ENCODE peak calls at places on chromosomes 7 and 10, in five cellular contexts. X is astrocyte of the cerebellum, Z is GM13977, G is HFF-Myc, Y is kidney. L is an unnamed sample.

GRCh38 chr10:100697070-100697469 is 48.3 kb upstream of the PAX2 start:
- DNase-seq in X (no peak), Z (no peak), G (peak), Y (no peak), L (peak)

GRCh38 chr7:82729172-82730030 is 285.8 kb upstream of the CACNA2D1 start:
- DNase-seq in X (peak), Z (peak), G (no peak), Y (no peak), L (no peak)

GRCh38 chr10:28492093-28492492 is 40.8 kb upstream of the WAC start:
- DNase-seq in X (no peak), Z (no peak), G (no peak), Y (no peak), L (no peak)

GRCh38 chr7:81114682-81115081 is 195.8 kb upstream of the SEMA3C start:
- DNase-seq in X (no peak), Z (no peak), G (no peak), Y (no peak), L (no peak)

GRCh38 chr10:44956176-44956575 is 3.4 kb upstream of the RASSF4 start:
- DNase-seq in X (no peak), Z (no peak), G (no peak), Y (no peak), L (no peak)

GRCh38 chr10:93827035-93827804 is 66.6 kb upstream of the SLC35G1 start:
- DNase-seq in X (no peak), Z (no peak), G (no peak), Y (no peak), L (no peak)

GRCh38 chr7:134942690-134943466 is 43.4 kb upstream of the AGBL3 start:
- DNase-seq in X (no peak), Z (no peak), G (no peak), Y (no peak), L (no peak)

GRCh38 chr10:28217848-28218247 is 85.0 kb downstream of the MPP7 start:
- DNase-seq in X (peak), Z (no peak), G (peak), Y (no peak), L (peak)

GRCh38 chr7:25240340-25240739 is 12.1 kb upstream of the NPVF start:
- DNase-seq in X (no peak), Z (no peak), G (no peak), Y (no peak), L (no peak)

GRCh38 chr7:75639893-75640600 is 98.7 kb downstream of the HIP1 start:
- DNase-seq in X (no peak), Z (peak), G (no peak), Y (no peak), L (no peak)

GRCh38 chr10:123241391-123242141 is 87.4 kb downstream of the BUB3 start:
- DNase-seq in X (no peak), Z (no peak), G (no peak), Y (no peak), L (peak)

GRCh38 chr7:2544541-2545188 is 10.7 kb downstream of the BRAT1 start:
- DNase-seq in X (no peak), Z (no peak), G (no peak), Y (peak), L (no peak)
- TF ChIP-seq CTCF in X (no peak), Z (no peak), G (no peak), Y (no peak), L (no peak)

GRCh38 chr7:5997210-5997808 is 11.5 kb downstream of the PMS2 start:
- DNase-seq in X (peak), Z (peak), G (no peak), Y (no peak), L (peak)
- TF ChIP-seq CTCF in X (peak), Z (peak), G (peak), Y (peak), L (peak)

DNA sequence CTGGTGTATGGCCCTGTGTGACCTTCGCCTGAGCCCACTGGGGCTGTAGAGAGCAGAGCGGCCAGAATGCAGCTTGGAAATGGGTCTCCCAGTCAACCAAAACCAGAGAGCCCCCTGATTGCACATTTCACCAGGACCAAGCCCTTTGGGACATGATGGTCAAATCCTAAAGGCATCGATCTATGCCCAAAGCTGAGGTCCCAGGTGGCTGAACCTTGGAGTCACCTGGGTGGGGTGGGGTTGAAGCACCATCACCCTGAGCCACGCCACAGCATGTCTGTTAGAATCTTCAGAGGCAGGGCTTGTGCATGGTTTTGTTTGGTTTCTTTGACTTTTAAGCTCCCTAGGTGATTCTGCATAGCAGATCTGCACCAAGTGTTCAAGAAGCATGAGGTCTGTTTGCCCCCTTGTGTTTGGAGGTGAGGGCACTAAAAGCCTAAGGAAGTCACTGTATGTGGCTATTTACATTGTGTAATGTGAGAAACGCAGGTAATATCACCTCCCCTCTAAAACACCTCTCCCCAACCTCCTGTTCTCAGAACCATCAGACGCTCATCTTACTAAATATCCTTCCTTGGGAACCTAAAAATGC is 9.6 kb downstream of the PKD1L1 start:
- DNase-seq in X (no peak), Z (no peak), G (no peak), Y (no peak), L (no peak)
- TF ChIP-seq CTCF in X (no peak), Z (peak), G (no peak), Y (no peak), L (no peak)

GRCh38 chr10:124264271-124264670 is 154.5 kb downstream of the OAT start:
- DNase-seq in X (no peak), Z (no peak), G (no peak), Y (no peak), L (no peak)
- TF ChIP-seq CTCF in X (no peak), Z (no peak), G (no peak), Y (no peak), L (no peak)

GRCh38 chr7:48085942-48086341 is 3.1 kb upstream of the UPP1 start:
- DNase-seq in X (no peak), Z (no peak), G (no peak), Y (no peak), L (no peak)

GRCh38 chr7:48088559-48089414 is at the start of gene UPP1:
- DNase-seq in X (peak), Z (peak), G (peak), Y (peak), L (peak)

GRCh38 chr7:48085433-48085791 is 3.7 kb upstream of the UPP1 start:
- DNase-seq in X (no peak), Z (no peak), G (no peak), Y (no peak), L (no peak)

GRCh38 chr7:48089415-48089975 is 430 bp downstream of the UPP1 start:
- DNase-seq in X (no peak), Z (no peak), G (no peak), Y (peak), L (no peak)

DNA sequence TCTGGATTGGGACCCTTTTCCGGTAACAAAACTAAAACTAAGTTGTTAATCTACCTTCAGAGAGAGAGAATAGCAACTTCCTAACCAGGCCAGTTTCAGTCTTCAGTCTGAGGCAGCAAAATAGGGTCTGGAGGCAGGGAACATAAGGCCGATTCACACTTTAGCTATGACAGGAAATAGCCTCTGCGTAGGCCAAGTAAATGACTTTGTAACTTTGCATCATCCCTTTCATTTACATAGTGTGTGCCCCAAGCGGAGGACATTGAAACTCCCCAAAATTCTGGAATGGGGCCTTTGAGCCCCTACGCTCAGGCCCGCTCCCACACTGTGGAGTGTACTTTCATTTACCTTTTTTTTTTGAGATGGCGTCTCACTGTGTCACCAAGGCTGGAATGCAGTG is 1.7 kb upstream of the UPP1 start:
- DNase-seq in X (no peak), Z (no peak), G (no peak), Y (no peak), L (peak)
- TF ChIP-seq CTCF in X (no peak), Z (no peak), G (no peak), Y (no peak), L (no peak)

GRCh38 chr7:27367179-27367929 is 124.8 kb downstream of the EVX1 start:
- DNase-seq in X (no peak), Z (no peak), G (no peak), Y (peak), L (no peak)
- TF ChIP-seq CTCF in X (no peak), Z (no peak), G (no peak), Y (no peak), L (no peak)

GRCh38 chr7:92404170-92404614 is 43.1 kb upstream of the GATAD1 start:
- DNase-seq in X (no peak), Z (no peak), G (no peak), Y (no peak), L (peak)
- TF ChIP-seq CTCF in X (no peak), Z (no peak), G (peak), Y (no peak), L (no peak)

GRCh38 chr7:39700165-39700564 is 76.8 kb downstream of the RALA start:
- DNase-seq in X (no peak), Z (no peak), G (no peak), Y (no peak), L (no peak)

GRCh38 chr7:39702133-39702532 is 78.8 kb downstream of the RALA start:
- DNase-seq in X (no peak), Z (no peak), G (no peak), Y (no peak), L (no peak)

GRCh38 chr7:39700932-39701331 is 77.6 kb downstream of the RALA start:
- DNase-seq in X (no peak), Z (no peak), G (no peak), Y (no peak), L (no peak)

GRCh38 chr7:39697481-39697880 is 74.1 kb downstream of the RALA start:
- DNase-seq in X (no peak), Z (no peak), G (no peak), Y (no peak), L (no peak)

GRCh38 chr7:39703143-39703542 is 79.8 kb downstream of the RALA start:
- DNase-seq in X (no peak), Z (no peak), G (no peak), Y (no peak), L (no peak)
- TF ChIP-seq CTCF in X (no peak), Z (no peak), G (peak), Y (no peak), L (no peak)

L was measured in activated CD8-positive, alpha-beta T cell treated with anti-CD3 and anti-CD28 coated beads for 36 hours.